ENCODE peak calls at places on chromosomes 6 and 20, in ten cellular contexts. L is GM12878, S is cardiac fibroblast, B is right lobe of liver, U is astrocyte of the spinal cord, I is body of pancreas, M is astrocyte of the cerebellum, W is small intestine, K is fibroblast of pulmonary artery, Z is psoas muscle. V is an unnamed sample.

GRCh38 chr6:82067021-82067420 is 180.5 kb downstream of the IBTK start:
- DNase-seq in L (peak), S (peak), B (no peak), U (no peak), I (no peak), M (no peak), W (no peak), K (peak), Z (no peak), V (no peak)

GRCh38 chr6:44035621-44036020 is 91.6 kb downstream of the MRPL14 start:
- DNase-seq in L (no peak), S (peak), B (no peak), U (no peak), I (no peak), M (no peak), W (no peak), K (peak), Z (no peak), V (peak)

GRCh38 chr6:4581468-4582420 is 194.5 kb upstream of the CDYL start:
- DNase-seq in L (no peak), S (peak), B (no peak), U (peak), I (no peak), M (peak), W (no peak), K (peak), Z (no peak), V (peak)

GRCh38 chr6:99276747-99277146 is 72.7 kb downstream of the FAXC start:
- DNase-seq in L (no peak), S (peak), B (no peak), U (peak), I (no peak), M (no peak), W (no peak), K (peak), Z (no peak), V (peak)

GRCh38 chr20:7231303-7231702 is 463.8 kb downstream of the BMP2 start:
- DNase-seq in L (no peak), S (no peak), B (no peak), U (no peak), I (no peak), M (no peak), W (no peak), K (no peak), Z (no peak), V (no peak)

GRCh38 chr6:148109732-148110131 is 232.9 kb upstream of the SASH1 start:
- DNase-seq in L (no peak), S (no peak), B (no peak), U (no peak), I (no peak), M (no peak), W (peak), K (peak), Z (no peak), V (no peak)

GRCh38 chr6:34084591-34085280 is 61.2 kb downstream of the GRM4 start:
- DNase-seq in L (no peak), S (no peak), B (no peak), U (no peak), I (no peak), M (no peak), W (no peak), K (no peak), Z (no peak), V (no peak)

GRCh38 chr6:18187701-18188100 is 32.5 kb downstream of the KDM1B start:
- DNase-seq in L (no peak), S (no peak), B (no peak), U (no peak), I (no peak), M (no peak), W (no peak), K (no peak), Z (no peak), V (no peak)

GRCh38 chr6:161303628-161304340 is 29.9 kb upstream of the AGPAT4 start:
- DNase-seq in L (no peak), S (peak), B (no peak), U (peak), I (no peak), M (no peak), W (no peak), K (peak), Z (no peak), V (peak)

GRCh38 chr6:88730602-88731001 is 232.8 kb downstream of the RNGTT start:
- DNase-seq in L (no peak), S (peak), B (no peak), U (peak), I (no peak), M (peak), W (no peak), K (peak), Z (no peak), V (no peak)

GRCh38 chr6:26199057-26199772 is 112.0 kb downstream of the HFE start:
- DNase-seq in L (peak), S (peak), B (peak), U (peak), I (peak), M (peak), W (peak), K (peak), Z (peak), V (peak)

GRCh38 chr6:4759997-4760396 is 16.2 kb upstream of the CDYL start:
- DNase-seq in L (no peak), S (no peak), B (no peak), U (no peak), I (no peak), M (no peak), W (no peak), K (no peak), Z (no peak), V (no peak)

DNA sequence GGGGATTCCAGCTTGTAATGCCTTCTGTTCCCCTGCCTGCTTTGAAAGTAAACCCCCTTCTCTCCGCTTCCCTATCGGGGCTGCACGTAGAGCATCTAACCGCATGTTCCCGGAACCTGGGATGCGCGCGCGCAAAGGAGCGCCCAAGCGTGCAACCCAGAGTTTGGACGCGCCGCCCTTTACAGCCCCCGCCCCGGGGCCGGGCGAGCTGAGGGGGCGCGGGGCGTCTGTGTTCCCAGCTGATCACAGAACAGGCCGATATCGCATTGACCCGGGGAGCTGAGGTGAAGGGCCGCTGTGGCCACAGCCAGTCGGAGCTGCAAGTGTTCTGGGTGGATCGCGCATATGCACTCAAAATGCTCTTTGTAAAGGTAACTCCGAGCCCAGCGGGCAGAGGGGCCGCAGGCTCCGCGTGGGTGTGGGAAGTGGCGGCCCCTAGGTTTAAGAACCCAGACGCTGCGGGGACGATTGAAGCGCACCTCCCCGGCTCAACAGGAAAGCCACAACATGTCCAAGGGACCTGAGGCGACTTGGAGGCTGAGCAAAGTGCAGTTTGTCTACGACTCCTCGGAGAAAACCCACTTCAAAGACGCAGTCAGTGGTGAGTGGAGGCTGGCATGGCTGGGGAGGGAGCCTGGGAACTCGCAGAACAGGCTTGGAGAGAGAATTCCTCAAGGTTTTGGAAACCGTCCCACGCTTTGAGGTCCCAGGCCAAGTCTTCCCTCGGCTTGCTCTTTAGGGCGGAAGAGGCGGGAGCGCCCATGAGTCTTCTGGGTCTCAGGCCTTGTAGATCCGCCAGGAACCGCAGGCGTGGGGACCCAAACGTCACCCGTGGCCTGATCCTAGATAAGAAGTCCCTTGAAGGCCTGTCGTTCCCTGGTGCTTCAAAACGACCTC is 1.6 kb downstream of the LAMP5 start:
- DNase-seq in L (no peak), S (no peak), B (no peak), U (no peak), I (no peak), M (peak), W (no peak), K (no peak), Z (no peak), V (no peak)
- H3K4me3 ChIP-seq in L (peak), S (no peak), B (no peak), U (no peak), I (no peak), M (peak), W (no peak), K (no peak), Z (peak), V (no peak)

GRCh38 chr6:27617046-27617687 is 144.3 kb upstream of the ZNF184 start:
- DNase-seq in L (no peak), S (peak), B (no peak), U (peak), I (no peak), M (no peak), W (peak), K (peak), Z (no peak), V (no peak)
- H3K4me3 ChIP-seq in L (peak), S (peak), B (no peak), U (peak), I (no peak), M (peak), W (no peak), K (peak), Z (peak), V (peak)

DNA sequence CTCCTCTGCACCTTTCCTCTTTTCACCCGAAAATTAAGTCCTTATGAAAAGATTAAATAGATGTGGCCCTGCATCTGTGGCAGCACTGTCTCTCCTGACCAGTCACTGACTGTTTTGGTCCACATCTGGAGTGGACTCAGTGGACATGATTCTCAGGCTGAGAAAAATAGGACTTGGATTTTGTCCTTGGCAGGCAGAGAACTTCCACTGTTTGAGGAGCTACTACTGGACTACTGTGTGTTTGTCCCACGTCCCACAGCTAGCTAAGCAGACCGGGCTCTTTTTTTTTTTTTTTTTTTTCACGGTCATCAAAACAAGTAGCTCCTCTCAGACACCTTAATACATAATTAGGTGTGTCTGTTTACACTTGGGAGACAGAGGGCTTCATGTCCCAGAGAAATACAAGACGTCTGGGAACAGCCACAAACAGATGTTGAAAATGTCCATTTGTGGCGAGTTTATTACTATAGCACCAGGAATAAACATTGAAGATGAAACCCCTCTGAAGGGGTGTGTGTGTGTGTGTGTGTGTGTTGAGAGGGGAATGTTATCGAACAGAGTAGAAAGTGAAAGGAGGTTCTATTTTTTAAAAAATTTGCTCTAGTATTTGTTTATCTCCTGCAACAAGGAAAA is 155.0 kb upstream of the SUPT3H start:
- DNase-seq in L (no peak), S (peak), B (no peak), U (peak), I (no peak), M (no peak), W (no peak), K (peak), Z (no peak), V (no peak)
- H3K4me3 ChIP-seq in L (no peak), S (peak), B (peak), U (peak), I (no peak), M (no peak), W (no peak), K (peak), Z (peak), V (peak)

GRCh38 chr20:53827996-53828672 is 234.5 kb upstream of the ZNF217 start:
- DNase-seq in L (no peak), S (peak), B (no peak), U (peak), I (peak), M (peak), W (no peak), K (peak), Z (no peak), V (peak)

GRCh38 chr20:53828673-53829085 is 235.0 kb upstream of the ZNF217 start:
- DNase-seq in L (no peak), S (peak), B (no peak), U (peak), I (no peak), M (peak), W (no peak), K (peak), Z (no peak), V (peak)

GRCh38 chr20:53829706-53830521 is 236.3 kb upstream of the ZNF217 start:
- DNase-seq in L (no peak), S (peak), B (no peak), U (peak), I (peak), M (no peak), W (peak), K (peak), Z (no peak), V (peak)

GRCh38 chr20:53827292-53827995 is 233.8 kb upstream of the ZNF217 start:
- DNase-seq in L (no peak), S (peak), B (no peak), U (no peak), I (no peak), M (no peak), W (no peak), K (no peak), Z (no peak), V (no peak)

DNA sequence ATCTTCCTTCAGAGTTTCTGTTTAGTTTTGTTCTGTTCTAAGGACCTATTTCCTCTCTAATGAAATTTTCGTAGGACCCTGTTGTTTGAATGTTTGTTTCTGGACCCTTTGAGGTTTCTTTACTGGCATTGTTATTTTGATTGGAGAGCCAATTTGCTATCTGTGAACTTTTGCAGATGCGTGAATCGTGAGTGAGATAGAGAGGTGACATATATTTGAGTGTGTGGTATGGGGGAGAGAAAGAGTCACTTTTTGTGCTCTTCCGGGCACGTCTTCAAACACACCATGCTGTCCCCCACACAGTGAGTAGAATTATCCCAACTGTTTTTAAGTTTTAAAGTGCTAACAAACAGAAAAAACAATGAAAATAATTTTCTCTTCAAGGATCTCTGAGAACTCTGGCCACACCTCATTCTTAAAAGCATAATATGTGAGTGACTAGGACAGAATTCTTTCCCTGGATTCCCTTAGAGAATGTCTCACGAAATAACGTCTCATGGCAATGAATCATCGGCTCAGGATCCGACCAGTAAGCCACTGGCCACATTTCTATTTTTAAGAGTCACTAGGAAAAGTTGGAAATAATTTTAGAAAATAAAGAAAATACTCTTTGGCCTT is 235.6 kb upstream of the ZNF217 start:
- DNase-seq in L (no peak), S (peak), B (no peak), U (peak), I (peak), M (peak), W (peak), K (peak), Z (no peak), V (peak)
- H3K4me3 ChIP-seq in L (peak), S (no peak), B (no peak), U (peak), I (no peak), M (peak), W (no peak), K (peak), Z (peak), V (peak)

GRCh38 chr6:1377526-1378223 is 11.7 kb upstream of the FOXF2 start:
- DNase-seq in L (no peak), S (no peak), B (no peak), U (no peak), I (no peak), M (no peak), W (no peak), K (no peak), Z (no peak), V (no peak)

GRCh38 chr6:1380625-1381396 is 8.6 kb upstream of the FOXF2 start:
- DNase-seq in L (no peak), S (no peak), B (no peak), U (no peak), I (no peak), M (no peak), W (no peak), K (no peak), Z (no peak), V (no peak)

GRCh38 chr6:1378224-1379025 is 11.0 kb upstream of the FOXF2 start:
- DNase-seq in L (no peak), S (no peak), B (no peak), U (no peak), I (no peak), M (no peak), W (no peak), K (no peak), Z (no peak), V (no peak)

GRCh38 chr6:1379810-1380198 is 9.6 kb upstream of the FOXF2 start:
- DNase-seq in L (no peak), S (no peak), B (no peak), U (no peak), I (no peak), M (no peak), W (no peak), K (no peak), Z (no peak), V (peak)

GRCh38 chr6:1379026-1379809 is 10.2 kb upstream of the FOXF2 start:
- DNase-seq in L (no peak), S (no peak), B (no peak), U (no peak), I (no peak), M (no peak), W (no peak), K (no peak), Z (no peak), V (peak)
- H3K4me3 ChIP-seq in L (no peak), S (no peak), B (no peak), U (no peak), I (no peak), M (no peak), W (no peak), K (no peak), Z (peak), V (peak)

DNA sequence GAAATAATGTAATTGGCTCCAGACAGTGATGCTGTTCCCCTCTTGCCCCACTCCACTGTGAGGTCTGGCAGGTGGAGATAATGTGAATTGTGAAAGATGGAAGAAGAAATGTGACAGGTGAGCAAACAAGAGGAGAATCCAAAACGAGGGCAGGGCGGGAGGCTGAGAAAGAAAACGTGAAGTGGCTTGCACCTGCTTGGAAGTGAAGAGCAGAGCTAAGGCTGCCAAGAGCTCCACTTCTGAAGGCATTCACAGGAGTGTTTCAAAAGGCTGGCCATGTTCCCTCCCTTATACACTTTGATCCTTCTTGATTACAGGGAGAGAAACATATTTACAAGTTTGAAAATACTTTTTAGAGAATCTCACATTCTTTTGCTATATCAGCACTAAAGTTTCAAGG is 359.4 kb downstream of the EPHA7 start:
- DNase-seq in L (no peak), S (no peak), B (no peak), U (no peak), I (no peak), M (no peak), W (no peak), K (no peak), Z (no peak), V (no peak)
- H3K4me3 ChIP-seq in L (no peak), S (no peak), B (no peak), U (no peak), I (no peak), M (no peak), W (no peak), K (no peak), Z (no peak), V (no peak)

GRCh38 chr6:10531513-10531912 is 10.4 kb downstream of the GCNT2 start:
- DNase-seq in L (no peak), S (no peak), B (no peak), U (no peak), I (no peak), M (no peak), W (peak), K (no peak), Z (no peak), V (no peak)

GRCh38 chr6:10531942-10532341 is 10.8 kb downstream of the GCNT2 start:
- DNase-seq in L (no peak), S (no peak), B (no peak), U (no peak), I (no peak), M (no peak), W (peak), K (no peak), Z (no peak), V (no peak)

GRCh38 chr6:10529231-10529801 is 8.2 kb downstream of the GCNT2 start:
- DNase-seq in L (no peak), S (no peak), B (no peak), U (peak), I (peak), M (no peak), W (peak), K (no peak), Z (no peak), V (no peak)

GRCh38 chr6:10526156-10526555 is 5.0 kb downstream of the GCNT2 start:
- DNase-seq in L (no peak), S (peak), B (no peak), U (peak), I (no peak), M (no peak), W (no peak), K (no peak), Z (no peak), V (no peak)

DNA sequence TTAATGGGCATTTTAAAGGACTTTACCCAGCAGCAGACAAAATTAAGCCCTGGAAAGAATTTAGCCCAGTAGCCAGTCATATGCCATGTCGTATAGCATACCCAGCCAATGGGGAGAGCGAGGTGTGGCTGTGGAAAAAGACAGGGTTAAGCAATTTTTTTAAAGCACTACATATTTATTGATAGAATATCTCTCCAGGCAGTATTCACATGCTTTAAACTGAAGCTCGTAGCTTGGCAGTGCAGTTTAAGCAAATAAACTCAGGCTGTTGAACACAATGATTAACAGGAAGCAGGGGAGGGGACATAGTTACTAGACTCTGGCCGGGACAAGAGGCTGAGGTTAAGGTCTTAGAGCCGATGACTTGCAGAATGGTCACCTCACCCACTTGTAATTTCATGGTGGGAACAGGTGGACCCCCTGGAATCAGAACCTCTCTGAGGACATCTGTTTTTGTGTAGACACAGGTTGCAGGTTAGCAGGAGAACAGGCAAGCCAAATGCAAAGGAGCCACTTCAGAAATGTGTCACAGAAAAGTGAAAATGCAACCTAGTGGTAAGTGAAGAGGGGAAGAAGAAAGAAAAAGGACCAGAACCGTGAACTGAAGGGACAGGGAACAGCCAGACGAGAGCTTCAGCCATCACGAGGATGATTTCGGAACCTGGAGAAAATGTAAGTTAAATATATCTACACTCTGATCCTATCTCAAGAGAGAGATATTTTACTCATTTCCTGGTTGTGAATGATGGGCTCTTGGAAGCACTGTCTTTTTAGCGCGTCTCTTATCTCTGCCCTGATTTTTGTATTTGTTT is 7.2 kb downstream of the GCNT2 start:
- DNase-seq in L (peak), S (peak), B (no peak), U (peak), I (peak), M (no peak), W (peak), K (no peak), Z (no peak), V (peak)
- H3K4me3 ChIP-seq in L (peak), S (no peak), B (peak), U (peak), I (peak), M (no peak), W (peak), K (no peak), Z (peak), V (no peak)